ENCODE peak calls at places on chromosomes 2 and 18, in five cellular contexts. D is cardiac muscle cell; Z is T-helper 22 cell; E is NCI-H460; N is activated naive CD4-positive, alpha-beta T cell treated with Interleukin-2 at 50 U/mL for 16 hours. M is an unnamed sample.

GRCh38 chr2:10584242-10584753 is 105.5 kb downstream of the NOL10 start:
- DNase-seq in D (no peak), Z (no peak), N (no peak), E (no peak), M (no peak)

GRCh38 chr18:34867520-34867919 is 157.4 kb downstream of the DTNA start:
- DNase-seq in D (peak), Z (no peak), N (no peak), E (no peak), M (peak)

GRCh38 chr2:41935806-41936205 is 112.0 kb upstream of the PKDCC start:
- DNase-seq in D (peak), N (no peak), Z (no peak), E (no peak), M (no peak)

GRCh38 chr2:54958717-54959371 is 91.4 kb downstream of the RTN4 start:
- DNase-seq in N (no peak), D (no peak), Z (no peak), E (no peak), M (no peak)

GRCh38 chr2:60932954-60933353 is 51.6 kb downstream of the REL start:
- DNase-seq in Z (no peak), D (no peak), E (no peak), N (no peak), M (no peak)

GRCh38 chr2:28224648-28225471 is 167.8 kb upstream of the FOSL2 start:
- DNase-seq in Z (no peak), D (peak), E (no peak), N (no peak), M (no peak)

GRCh38 chr2:212392048-212392447 is 146.6 kb downstream of the ERBB4 start:
- DNase-seq in D (no peak), Z (no peak), E (no peak), N (no peak), M (no peak)

GRCh38 chr2:12915792-12916191 is 199.1 kb downstream of the TRIB2 start:
- DNase-seq in E (no peak), D (no peak), Z (no peak), N (no peak), M (no peak)

GRCh38 chr2:10895231-10895630 is 16.5 kb upstream of the KCNF1 start:
- DNase-seq in E (no peak), D (no peak), N (no peak), Z (no peak), M (no peak)

GRCh38 chr2:45960057-45960863 is 308.8 kb downstream of the PRKCE start:
- DNase-seq in Z (no peak), N (no peak), E (no peak), D (no peak), M (no peak)